ENCODE peak calls at places on chromosome 10, in five cellular contexts. V is endothelial cell of umbilical vein, G is IMR-90, J is fibroblast of lung, X is astrocyte. M is an unnamed sample.

GRCh38 chr10:30606313-30606712 is 23.2 kb downstream of the LYZL2 start:
- DNase-seq in J (no peak), V (no peak), G (no peak), X (no peak), M (peak)

GRCh38 chr10:66783296-66783695 is 142.5 kb upstream of the LRRTM3 start:
- DNase-seq in G (peak), X (peak), V (no peak), J (peak), M (peak)

GRCh38 chr10:49323896-49324270 is 24.9 kb downstream of the C10orf71 start:
- DNase-seq in V (no peak), X (no peak), J (no peak), G (no peak), M (no peak)

GRCh38 chr10:103713676-103714075 is 141.7 kb downstream of the SH3PXD2A start:
- DNase-seq in J (no peak), G (no peak), V (no peak), X (no peak), M (no peak)

GRCh38 chr10:51852297-51852696 is 152.9 kb upstream of the CSTF2T start:
- DNase-seq in X (no peak), J (no peak), V (no peak), G (no peak), M (no peak)

GRCh38 chr10:116151076-116151475 is 121.9 kb downstream of the GFRA1 start:
- DNase-seq in X (no peak), G (no peak), J (no peak), V (no peak), M (no peak)

GRCh38 chr10:35448687-35449662 is 112.7 kb downstream of the CCNY start:
- DNase-seq in J (peak), X (no peak), G (no peak), V (peak), M (no peak)

GRCh38 chr10:110772454-110773025 is 99.2 kb upstream of the PDCD4 start:
- DNase-seq in J (no peak), X (no peak), G (no peak), V (no peak), M (no peak)

GRCh38 chr10:58981846-58982245 is 194.6 kb upstream of the PHYHIPL start:
- DNase-seq in V (no peak), G (no peak), J (no peak), X (no peak), M (no peak)

GRCh38 chr10:29946953-29947700 is 112.3 kb downstream of the JCAD start:
- DNase-seq in X (peak), V (peak), J (peak), G (peak), M (peak)

GRCh38 chr10:82889703-82890102 is 1014.7 kb downstream of the NRG3 start:
- DNase-seq in X (no peak), J (no peak), V (no peak), G (no peak), M (no peak)

GRCh38 chr10:49579621-49580020 is 30.5 kb upstream of the SLC18A3 start:
- DNase-seq in X (peak), V (no peak), J (no peak), G (no peak), M (no peak)

GRCh38 chr10:122293156-122293978 is 22.3 kb downstream of the BTBD16 start:
- DNase-seq in V (no peak), J (no peak), X (no peak), G (no peak), M (no peak)
- H3K4me2 ChIP-seq in V (no peak), J (no peak), X (no peak), G (no peak), M (no peak)

DNA sequence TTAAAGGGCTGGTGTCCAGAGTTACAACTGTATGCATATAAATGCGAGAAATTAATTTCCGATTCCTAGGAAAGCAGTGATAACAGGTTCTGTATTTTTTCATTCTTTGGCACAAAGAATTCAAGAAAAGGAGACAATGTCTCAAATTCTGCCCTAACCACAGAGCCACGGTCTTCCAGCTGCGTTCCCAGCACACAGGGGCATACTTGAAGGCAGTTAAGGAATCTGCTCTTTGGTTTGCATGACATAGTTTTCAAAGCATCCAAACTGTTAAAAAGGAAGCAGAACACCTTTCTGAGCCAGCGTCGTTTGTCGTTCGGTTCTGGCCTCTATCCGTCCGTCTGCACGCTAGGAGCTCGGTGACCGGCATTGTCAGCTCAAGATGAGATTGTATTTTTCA is 417.0 kb upstream of the MKI67 start:
- DNase-seq in V (no peak), J (no peak), G (no peak), X (no peak), M (no peak)
- H3K4me2 ChIP-seq in V (no peak), J (no peak), G (no peak), X (no peak), M (no peak)

DNA sequence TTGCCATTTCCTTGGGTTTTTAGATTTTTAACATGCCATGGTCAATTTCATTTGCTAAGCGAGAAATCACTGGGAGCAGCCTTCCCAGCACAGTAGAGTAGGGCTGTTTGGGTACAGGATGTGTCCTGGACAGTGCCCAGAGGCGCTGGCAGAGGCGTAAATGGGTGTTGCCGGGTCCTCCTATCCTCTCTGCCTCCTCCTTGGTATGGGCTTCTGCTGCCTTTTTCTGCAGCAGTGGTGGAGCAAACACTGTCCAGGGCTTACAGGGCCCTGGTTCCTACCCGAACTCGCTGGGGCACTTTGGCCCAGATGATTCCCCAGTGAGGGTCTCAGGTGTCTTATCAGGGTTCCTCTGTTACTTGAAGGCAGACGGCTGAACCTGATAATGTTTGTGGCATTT is 298.4 kb downstream of the RPS24 start:
- DNase-seq in V (no peak), G (no peak), J (no peak), X (no peak), M (no peak)
- H3K4me2 ChIP-seq in V (no peak), G (no peak), J (no peak), X (peak), M (no peak)

DNA sequence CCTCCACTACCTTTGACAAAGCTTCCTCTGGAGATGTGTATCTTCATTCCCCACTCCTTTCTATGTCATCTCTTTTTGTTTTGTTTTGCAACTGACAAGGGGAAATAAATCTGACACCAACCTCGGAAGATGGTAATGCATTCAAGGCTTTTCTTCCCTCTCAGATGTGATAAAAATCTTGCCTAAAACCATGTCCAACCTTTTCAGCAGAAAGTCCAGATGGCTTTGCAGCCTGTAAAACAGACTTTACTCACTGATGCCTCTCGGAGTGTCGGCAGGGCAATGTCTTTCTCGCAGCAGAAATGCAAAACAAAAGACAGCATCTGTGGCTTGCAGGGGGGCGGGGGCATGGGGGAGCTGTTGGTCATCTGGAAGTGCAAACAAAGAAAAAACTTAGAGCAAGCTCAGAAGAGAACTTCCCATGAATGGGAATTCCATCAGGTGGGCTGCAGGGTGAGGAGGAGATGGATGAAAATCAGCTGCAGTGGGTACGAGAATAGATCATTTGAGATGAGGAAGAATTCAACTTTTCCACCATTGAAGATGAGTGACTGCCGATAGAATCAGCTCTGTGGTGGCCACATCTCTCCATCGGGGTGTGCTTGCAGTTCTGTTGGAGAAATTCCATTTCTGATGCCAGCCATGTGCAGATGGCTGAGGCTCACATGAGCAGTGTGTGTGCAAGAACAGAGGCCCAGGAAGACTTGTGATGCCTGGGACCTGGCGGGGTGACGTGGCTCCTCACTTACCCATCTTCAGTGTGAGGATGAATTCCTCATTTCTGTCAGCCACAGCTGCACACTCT is 237.7 kb downstream of the WDR37 start:
- DNase-seq in V (no peak), G (no peak), X (no peak), J (no peak), M (no peak)
- H3K4me2 ChIP-seq in V (no peak), G (no peak), X (no peak), J (no peak), M (no peak)

GRCh38 chr10:96292971-96293909 is 11.0 kb upstream of the DNTT start:
- DNase-seq in V (peak), J (peak), G (peak), X (peak), M (peak)
- H3K4me2 ChIP-seq in V (no peak), J (no peak), G (no peak), X (no peak), M (no peak)